ENCODE peak calls at places on chromosomes 4 and X, in four cellular contexts. X, Q, F and S are unnamed samples.

GRCh38 chr4:187598246-187598645 is 397.3 kb upstream of the ZFP42 start:
- DNase-seq in X (peak), Q (no peak), F (no peak), S (no peak)

GRCh38 chr4:89352541-89352940 is 44.9 kb upstream of the GPRIN3 start:
- DNase-seq in X (no peak), Q (no peak), F (no peak), S (no peak)

GRCh38 chr4:90181644-90182043 is 54.5 kb downstream of the CCSER1 start:
- DNase-seq in X (no peak), Q (peak), F (no peak), S (no peak)

GRCh38 chr4:105707783-105708182 is 706 bp downstream of the INTS12 start:
- DNase-seq in X (no peak), Q (no peak), F (no peak), S (no peak)

GRCh38 chr4:107094332-107094731 is 58.2 kb upstream of the DKK2 start:
- DNase-seq in X (peak), Q (peak), F (peak), S (no peak)

GRCh38 chrX:323721-324628 is 5.4 kb upstream of the GTPBP6 start:
- DNase-seq in X (peak), Q (peak), F (peak), S (no peak)

GRCh38 chrX:41045960-41046567 is 39.2 kb upstream of the USP9X start:
- DNase-seq in X (peak), Q (peak), F (peak), S (no peak)

GRCh38 chrX:65667503-65668355 is at the start of gene MSN:
- DNase-seq in X (peak), Q (peak), F (peak), S (peak)

GRCh38 chr4:82648356-82648755 is 86.6 kb upstream of the TMEM150C start:
- DNase-seq in X (peak), Q (no peak), F (no peak), S (no peak)

GRCh38 chr4:122819708-122820449 is 6.8 kb upstream of the FGF2 start:
- DNase-seq in X (peak), Q (no peak), F (no peak), S (no peak)

GRCh38 chr4:69617083-69617694 is 22.3 kb downstream of the UGT2A2 start:
- DNase-seq in X (peak), Q (peak), F (no peak), S (peak)

GRCh38 chr4:166816901-166817300 is 417.4 kb downstream of the SPOCK3 start:
- DNase-seq in X (no peak), Q (no peak), F (no peak), S (no peak)

GRCh38 chrX:8869812-8870211 is 68.6 kb upstream of the FAM9A start:
- DNase-seq in X (no peak), Q (no peak), F (no peak), S (no peak)

GRCh38 chrX:41692162-41692749 is 3.5 kb downstream of the GPR34 start:
- DNase-seq in X (peak), Q (no peak), F (no peak), S (no peak)

GRCh38 chr4:145132521-145133098 is 34.5 kb downstream of the ABCE1 start:
- DNase-seq in X (peak), Q (no peak), F (no peak), S (no peak)

GRCh38 chr4:100517864-100518341 is at the start of gene EMCN:
- DNase-seq in X (no peak), Q (no peak), F (no peak), S (no peak)

GRCh38 chrX:43618376-43619205 is 37.5 kb upstream of the MAOA start:
- DNase-seq in X (no peak), Q (peak), F (peak), S (peak)

GRCh38 chr4:53591372-53591892 is at the start of gene LNX1:
- DNase-seq in X (no peak), Q (peak), F (peak), S (no peak)

GRCh38 chr4:26830701-26831100 is 29.9 kb upstream of the STIM2 start:
- DNase-seq in X (no peak), Q (no peak), F (no peak), S (no peak)

GRCh38 chr4:30879841-30880240 is 159.7 kb downstream of the PCDH7 start:
- DNase-seq in X (peak), Q (no peak), F (no peak), S (no peak)

GRCh38 chrX:133741303-133741702 is 244.1 kb downstream of the GPC3 start:
- DNase-seq in X (peak), Q (no peak), F (no peak), S (no peak)

GRCh38 chr4:174066806-174067205 is 216.7 kb downstream of the FBXO8 start:
- DNase-seq in X (no peak), Q (no peak), F (no peak), S (no peak)

GRCh38 chr4:154497901-154498300 is 6.3 kb upstream of the DCHS2 start:
- DNase-seq in X (no peak), Q (no peak), F (no peak), S (no peak)

GRCh38 chrX:111615227-111615626 is 65.7 kb upstream of the ALG13 start:
- DNase-seq in X (no peak), Q (no peak), F (no peak), S (no peak)

GRCh38 chr4:4254179-4254578 is 6.2 kb upstream of the TMEM128 start:
- DNase-seq in X (no peak), Q (no peak), F (no peak), S (no peak)

GRCh38 chr4:155787113-155787710 is 28.4 kb downstream of the GUCY1B1 start:
- DNase-seq in X (peak), Q (peak), F (no peak), S (peak)

GRCh38 chrX:23373129-23373804 is 38.6 kb downstream of the PTCHD1 start:
- DNase-seq in X (peak), Q (no peak), F (no peak), S (no peak)

GRCh38 chrX:20431486-20431885 is 164.8 kb upstream of the RPS6KA3 start:
- DNase-seq in X (no peak), Q (no peak), F (no peak), S (no peak)

GRCh38 chrX:51336584-51336983 is 4.0 kb downstream of the NUDT10 start:
- DNase-seq in X (peak), Q (peak), F (peak), S (no peak)

GRCh38 chrX:39705299-39705698 is 392.5 kb downstream of the BCOR start:
- DNase-seq in X (peak), Q (peak), F (no peak), S (no peak)

GRCh38 chr4:182537031-182537617 is 293.9 kb downstream of the TENM3 start:
- DNase-seq in X (no peak), Q (no peak), F (no peak), S (no peak)

DNA sequence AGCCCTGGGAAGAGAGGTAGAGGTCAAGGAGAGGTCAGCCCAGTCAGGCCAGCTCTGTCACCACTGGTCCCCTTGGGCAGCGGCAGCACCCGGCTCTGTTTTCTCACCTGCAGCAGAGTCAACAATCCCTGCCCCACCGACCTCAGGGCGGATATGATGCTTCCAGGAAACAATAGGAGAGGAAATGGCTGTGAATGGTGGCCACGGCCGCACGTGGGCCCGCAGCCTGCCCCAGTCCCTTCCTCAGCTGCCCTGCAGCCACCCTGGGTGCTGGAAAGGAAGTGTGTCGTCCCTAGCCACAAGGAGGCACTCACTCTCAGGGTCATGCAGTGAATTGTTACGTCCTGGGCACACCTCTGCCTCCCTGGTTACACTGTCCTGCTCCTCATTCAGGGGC is 92.5 kb upstream of the ENPP6 start:
- DNase-seq in X (no peak), Q (peak), F (peak), S (no peak)
- H4K8ac ChIP-seq in X (no peak), Q (no peak), F (no peak), S (no peak)

GRCh38 chrX:156008915-156009314 is 11.4 kb downstream of the IL9R start:
- DNase-seq in X (no peak), Q (peak), F (no peak), S (no peak)
- H3K23ac ChIP-seq in X (no peak), Q (no peak), F (no peak), S (no peak)

DNA sequence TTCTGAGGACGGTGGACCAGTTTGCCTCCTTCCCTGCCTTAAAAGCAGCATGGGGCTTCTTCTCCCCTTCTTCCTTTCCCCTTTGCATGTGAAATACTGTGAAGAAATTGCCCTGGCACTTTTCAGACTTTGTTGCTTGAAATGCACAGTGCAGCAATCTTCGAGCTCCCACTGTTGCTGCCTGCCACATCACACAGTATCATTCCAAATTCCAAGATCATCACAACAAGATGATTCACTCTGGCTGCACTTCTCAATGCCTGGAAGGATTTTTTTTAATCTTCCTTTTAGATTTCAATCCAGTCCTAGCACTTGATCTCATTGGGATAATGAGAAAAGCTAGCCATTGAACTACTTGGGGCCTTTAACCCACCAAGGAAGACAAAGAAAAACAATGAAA is 255.3 kb downstream of the RAPGEF2 start:
- DNase-seq in X (peak), Q (no peak), F (no peak), S (no peak)
- H3K9ac ChIP-seq in X (peak), Q (no peak), F (no peak), S (no peak)

GRCh38 chr4:15674926-15675325 is 6.7 kb upstream of the FAM200B start:
- DNase-seq in X (no peak), Q (no peak), F (no peak), S (no peak)

GRCh38 chr4:15675363-15675762 is 6.3 kb upstream of the FAM200B start:
- DNase-seq in X (no peak), Q (no peak), F (no peak), S (no peak)

GRCh38 chr4:15670576-15670975 is 11.1 kb upstream of the FAM200B start:
- DNase-seq in X (no peak), Q (no peak), F (no peak), S (no peak)

GRCh38 chr4:15673337-15673736 is 8.3 kb upstream of the FAM200B start:
- DNase-seq in X (no peak), Q (no peak), F (no peak), S (no peak)

DNA sequence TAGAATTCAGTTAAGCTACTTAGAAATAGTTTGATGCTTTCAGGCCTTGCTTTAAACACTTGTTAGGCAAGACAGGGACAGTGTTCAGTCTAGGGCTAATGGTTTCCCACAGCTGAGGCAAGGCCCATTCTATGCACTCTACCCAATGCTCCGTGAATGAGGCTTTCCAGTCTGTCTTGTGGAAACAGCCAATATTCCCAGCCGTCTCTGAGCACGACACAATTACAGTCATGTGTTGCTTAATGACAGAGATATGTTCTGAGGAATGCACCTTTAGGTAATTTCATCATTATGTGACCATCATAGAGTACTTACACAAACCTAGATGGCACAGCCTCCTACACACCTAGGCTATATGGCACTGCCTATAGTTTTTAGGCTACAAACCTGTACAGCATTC is 9.5 kb upstream of the FAM200B start:
- DNase-seq in X (no peak), Q (no peak), F (no peak), S (no peak)
- H4K8ac ChIP-seq in X (no peak), Q (no peak), F (no peak), S (no peak)

GRCh38 chr4:55345980-55346850 is at the start of gene SRD5A3:
- DNase-seq in X (peak), Q (peak), F (peak), S (peak)
- H3K23ac ChIP-seq in X (peak), Q (peak), F (no peak), S (peak)

DNA sequence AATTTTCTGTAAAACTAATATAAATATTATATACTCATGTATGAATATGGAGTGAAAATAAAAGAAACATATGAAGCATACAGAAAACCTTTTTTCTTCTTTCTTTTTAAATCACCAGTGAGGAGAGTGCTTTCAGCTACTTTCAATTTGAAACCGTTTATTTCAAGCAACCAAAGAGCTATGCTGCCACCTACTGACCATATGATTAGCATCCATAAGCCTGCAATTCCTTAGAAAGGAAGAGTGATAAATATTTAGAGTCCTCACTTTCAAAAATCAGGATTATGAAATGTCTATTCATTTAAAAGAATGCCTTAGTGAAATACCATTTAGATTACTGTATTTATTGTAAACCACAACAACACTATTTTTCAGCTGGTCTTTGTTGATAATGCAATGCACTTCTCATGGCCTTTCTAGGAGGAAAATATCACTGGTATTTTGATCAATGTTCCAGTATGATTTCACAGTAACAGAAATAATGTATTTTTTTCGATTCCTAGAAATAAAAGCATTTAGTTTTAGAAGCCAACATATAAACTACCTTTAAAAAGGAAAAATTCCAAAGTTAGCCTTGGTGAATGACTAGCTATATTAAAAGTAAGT is 667.6 kb downstream of the PCDH18 start:
- DNase-seq in X (peak), Q (peak), F (no peak), S (peak)
- H3K9ac ChIP-seq in X (no peak), Q (no peak), F (no peak), S (no peak)

GRCh38 chr4:127482049-127482448 is 150.7 kb upstream of the INTU start:
- DNase-seq in X (no peak), Q (no peak), F (no peak), S (no peak)

GRCh38 chr4:127484101-127484500 is 148.7 kb upstream of the INTU start:
- DNase-seq in X (no peak), Q (no peak), F (no peak), S (no peak)

DNA sequence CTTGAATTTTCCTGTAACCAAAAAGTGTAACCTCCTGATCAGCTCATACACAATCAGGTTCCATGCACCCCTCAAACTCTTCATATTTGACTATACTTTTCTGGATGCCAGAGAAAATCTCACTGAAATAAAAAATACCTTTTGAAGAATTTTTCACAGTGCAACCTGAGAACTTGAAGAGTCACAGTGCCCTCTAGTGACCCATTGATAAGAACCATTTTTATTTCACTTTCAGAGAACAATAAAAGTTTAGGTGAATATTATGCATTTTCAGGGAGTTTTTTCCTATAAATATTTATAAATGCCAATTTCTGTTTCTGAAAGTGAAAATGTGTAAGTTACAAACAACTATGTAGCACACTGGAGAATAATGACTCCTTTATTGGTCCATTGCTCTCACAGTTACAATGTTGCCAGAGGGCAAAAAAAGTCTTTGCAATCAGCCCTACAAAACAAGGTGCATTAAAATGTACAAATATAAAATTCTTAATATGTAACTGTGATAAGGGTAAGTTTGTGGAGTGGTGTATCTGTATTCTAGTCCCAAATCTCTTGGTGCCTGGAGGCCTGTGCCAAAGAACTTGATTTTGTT is 153.6 kb upstream of the INTU start:
- DNase-seq in X (peak), Q (peak), F (no peak), S (peak)
- H4K8ac ChIP-seq in X (no peak), Q (no peak), F (no peak), S (no peak)

GRCh38 chr4:112230879-112231778 is 458 bp upstream of the AP1AR start:
- DNase-seq in X (peak), Q (peak), F (peak), S (peak)

GRCh38 chr4:112236040-112236439 is 4.5 kb downstream of the AP1AR start:
- DNase-seq in X (no peak), Q (no peak), F (no peak), S (no peak)

GRCh38 chr4:112234952-112235609 is 3.5 kb downstream of the AP1AR start:
- DNase-seq in X (peak), Q (peak), F (peak), S (peak)

DNA sequence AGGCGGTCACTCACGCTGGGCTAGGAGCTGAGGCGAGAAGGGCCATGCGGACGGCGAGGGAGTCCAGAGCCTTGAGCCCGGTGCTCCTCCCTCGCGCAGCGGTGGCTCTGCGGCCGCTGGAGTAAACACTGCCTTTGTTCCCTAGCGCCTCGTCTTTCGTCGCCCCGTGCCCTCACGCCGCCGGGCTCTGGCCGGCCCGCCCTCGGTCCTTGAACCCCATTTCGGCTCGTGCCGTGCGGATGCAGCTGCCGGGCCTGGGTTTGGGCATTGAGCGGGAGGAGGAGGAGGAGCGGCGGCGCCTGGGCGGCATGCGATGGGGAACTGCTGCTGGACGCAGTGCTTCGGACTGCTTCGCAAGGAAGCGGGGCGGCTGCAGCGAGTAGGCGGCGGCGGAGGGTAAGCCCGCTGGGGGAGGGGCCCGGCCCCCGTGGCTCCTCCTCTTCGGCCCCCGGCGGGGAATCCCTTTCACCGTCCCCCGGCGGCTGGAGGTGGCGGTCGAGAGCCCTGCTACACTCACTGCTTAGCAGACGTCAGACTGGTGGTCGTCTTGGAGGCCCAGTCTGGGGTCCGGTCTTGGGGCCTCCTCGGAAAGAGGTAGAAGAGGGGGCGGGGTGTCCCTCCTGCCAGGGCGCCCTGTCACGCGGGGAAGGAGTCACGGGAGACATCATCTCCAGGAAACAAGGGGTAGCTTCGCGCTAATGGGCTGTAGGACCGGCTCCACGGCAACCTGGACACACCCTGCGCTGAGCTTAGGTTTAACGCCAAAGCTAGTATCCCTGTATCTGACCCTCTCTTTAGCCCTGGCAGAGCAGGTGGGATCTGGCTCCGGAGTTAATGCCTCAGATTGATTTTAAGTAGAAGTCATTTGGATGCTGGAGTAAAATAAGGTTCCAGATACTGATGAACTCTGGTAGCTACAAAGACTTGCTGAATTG is at the start of gene AP1AR:
- DNase-seq in X (peak), Q (peak), F (peak), S (peak)
- H3K23ac ChIP-seq in X (peak), Q (no peak), F (no peak), S (peak)

GRCh38 chrX:45712067-45712466 is 511.4 kb upstream of the DIPK2B start:
- DNase-seq in X (peak), Q (no peak), F (no peak), S (no peak)
- H3K9ac ChIP-seq in X (no peak), Q (no peak), F (no peak), S (no peak)

GRCh38 chr4:8025668-8026067 is 86.0 kb upstream of the AFAP1 start:
- DNase-seq in X (no peak), Q (no peak), F (no peak), S (no peak)
- H4K8ac ChIP-seq in X (no peak), Q (no peak), F (no peak), S (no peak)